ENCODE peak calls at places on chromosomes 16 and 17, in eight cellular contexts. S is stomach, I is H1, H is upper lobe of left lung, V is A549, P is ovary, R is esophagus muscularis mucosa, G is transverse colon. M is an unnamed sample.

GRCh38 chr17:50423553-50424159 is 2.4 kb upstream of the ACSF2 start:
- DNase-seq in G (no peak), R (no peak), H (no peak), P (no peak), V (no peak), I (no peak), S (no peak), M (no peak)

GRCh38 chr16:74275031-74275636 is 21.5 kb upstream of the PSMD7 start:
- DNase-seq in G (no peak), S (no peak), P (no peak), V (peak), I (no peak), H (no peak), R (no peak), M (no peak)

GRCh38 chr16:71358464-71359031 is at the start of gene CALB2:
- DNase-seq in P (peak), H (peak), S (peak), V (peak), G (peak), I (peak), R (no peak), M (peak)

GRCh38 chr16:28569011-28569410 is 15.3 kb downstream of the SGF29 start:
- DNase-seq in R (no peak), I (no peak), P (no peak), G (no peak), H (no peak), V (no peak), S (no peak), M (no peak)

GRCh38 chr17:71287246-71287828 is 833.5 kb upstream of the SOX9 start:
- DNase-seq in V (no peak), S (no peak), H (no peak), G (peak), R (no peak), I (peak), P (no peak), M (no peak)

GRCh38 chr17:2950846-2951245 is 112.6 kb downstream of the OR1D5 start:
- DNase-seq in I (no peak), S (no peak), G (no peak), P (peak), R (no peak), H (no peak), V (no peak), M (no peak)

GRCh38 chr16:89140981-89141883 is 30.3 kb upstream of the CDH15 start:
- DNase-seq in S (no peak), G (no peak), R (no peak), V (no peak), P (peak), I (no peak), H (peak), M (no peak)

GRCh38 chr16:30429678-30430427 is at the start of gene DCTPP1:
- DNase-seq in R (peak), G (peak), I (peak), H (peak), S (peak), V (peak), P (peak), M (peak)

GRCh38 chr16:2057438-2057837 is 9.7 kb downstream of the TSC2 start:
- DNase-seq in G (no peak), V (no peak), S (no peak), R (no peak), P (no peak), H (no peak), I (no peak), M (no peak)

GRCh38 chr16:78310196-78310595 is 210.7 kb downstream of the WWOX start:
- DNase-seq in R (no peak), V (no peak), H (no peak), I (no peak), G (no peak), P (no peak), S (peak), M (no peak)

GRCh38 chr17:68851875-68852274 is 103.3 kb downstream of the ABCA8 start:
- DNase-seq in G (no peak), S (no peak), V (no peak), I (no peak), H (no peak), R (no peak), P (no peak), M (no peak)

GRCh38 chr16:89015271-89015859 is 38.4 kb upstream of the CBFA2T3 start:
- DNase-seq in V (no peak), R (no peak), I (no peak), G (no peak), H (peak), S (no peak), P (no peak), M (no peak)

GRCh38 chr17:49210158-49211029 is at the start of the genes ABI3 and GNGT2:
- DNase-seq in I (peak), P (peak), V (no peak), G (peak), H (peak), S (peak), R (no peak), M (no peak)
- H3K4me3 ChIP-seq in I (no peak), P (peak), V (no peak), G (no peak), H (peak), S (peak), R (peak), M (peak)

DNA sequence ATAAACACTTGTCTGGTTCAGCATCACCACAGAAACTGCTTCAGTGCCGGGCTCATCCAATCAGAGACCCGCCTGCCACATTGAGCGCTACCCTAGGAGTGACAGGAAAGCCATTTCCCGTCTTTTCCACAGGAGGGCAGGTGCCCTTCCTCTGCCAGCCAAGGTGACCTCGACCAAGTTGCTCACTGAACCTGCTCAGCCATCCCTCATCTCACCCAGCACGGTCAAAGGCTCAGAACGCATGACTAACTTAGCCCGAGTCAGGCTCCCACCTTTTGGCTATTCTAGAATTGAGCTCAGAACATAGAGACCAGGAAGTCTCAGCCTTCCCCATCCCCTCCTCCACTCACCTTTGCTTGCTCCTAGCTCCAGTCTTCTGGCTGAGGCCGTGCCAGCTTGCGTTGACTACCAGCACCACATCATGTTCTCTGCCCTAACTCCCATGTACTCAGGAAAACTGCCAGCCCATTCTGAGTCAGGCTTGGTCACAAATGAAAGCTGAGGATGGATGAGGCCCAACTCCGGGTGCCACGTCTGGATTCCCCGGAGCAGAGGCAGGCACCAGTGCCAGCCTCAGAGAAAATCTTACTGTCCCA is 15.6 kb downstream of the MRPS23 start:
- DNase-seq in H (no peak), P (no peak), R (no peak), G (no peak), I (peak), V (no peak), S (peak), M (no peak)
- TF ChIP-seq EP300 in H (no peak), P (no peak), R (peak), G (no peak), I (no peak), V (no peak), S (peak), M (no peak)

DNA sequence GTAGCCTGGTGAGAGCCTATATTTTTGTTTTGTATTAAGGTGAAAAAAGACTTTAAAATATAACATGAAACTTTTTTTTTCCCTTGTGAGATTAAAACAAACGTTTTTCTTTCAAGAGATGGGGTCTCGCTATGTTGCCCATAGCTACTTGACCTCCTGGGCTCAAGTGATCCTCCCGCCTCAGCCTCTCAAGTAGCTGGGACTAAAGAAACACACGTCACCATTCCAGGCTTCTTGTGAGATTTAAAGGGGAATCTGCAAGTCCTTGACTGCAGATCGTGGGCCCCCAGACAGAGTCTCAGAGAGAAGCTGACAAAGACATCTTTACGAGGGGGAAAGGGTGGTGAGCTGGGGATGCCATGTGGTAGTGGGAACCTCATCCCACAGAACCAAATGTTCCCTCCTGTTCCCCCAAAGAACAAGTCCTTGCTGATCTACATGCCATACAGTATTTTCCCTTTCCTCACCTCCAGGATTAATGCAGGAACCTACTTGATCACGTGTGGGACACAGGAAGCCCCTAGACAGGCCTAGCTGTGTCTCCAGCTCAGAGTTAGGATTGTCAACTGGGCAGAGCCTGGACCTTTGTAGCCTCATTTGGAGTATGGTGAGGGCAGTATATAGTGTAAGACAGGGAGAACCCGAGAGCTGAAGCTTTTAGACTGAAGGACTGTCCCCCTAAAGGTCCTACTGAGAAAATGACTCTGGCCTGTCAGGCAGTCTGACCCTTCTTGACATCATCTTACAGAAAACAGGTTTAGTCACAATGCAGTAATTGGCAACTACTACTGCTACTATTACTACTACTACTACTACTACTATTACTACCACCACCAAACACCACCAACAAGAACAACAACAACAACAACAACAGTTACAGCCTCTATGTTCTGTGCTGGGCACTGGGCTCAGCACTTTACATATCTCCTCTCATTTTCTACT is 4.1 kb downstream of the MAP3K14 start:
- DNase-seq in R (no peak), H (no peak), G (no peak), V (no peak), S (no peak), P (no peak), I (no peak), M (no peak)
- H3K4me3 ChIP-seq in R (peak), H (no peak), G (no peak), V (peak), S (peak), P (no peak), I (no peak), M (peak)

GRCh38 chr17:81510798-81511549 is 1.6 kb downstream of the ACTG1 start:
- DNase-seq in S (no peak), G (no peak), H (peak), P (no peak), R (no peak), I (no peak), V (no peak), M (no peak)
- TF ChIP-seq EP300 in S (no peak), G (no peak), H (no peak), P (no peak), R (no peak), I (no peak), V (no peak), M (no peak)

GRCh38 chr16:87806608-87807546 is 41.1 kb upstream of the KLHDC4 start:
- DNase-seq in R (no peak), G (peak), I (peak), H (no peak), S (peak), P (peak), V (peak), M (no peak)
- H3K4me3 ChIP-seq in R (peak), G (no peak), I (no peak), H (no peak), S (peak), P (peak), V (peak), M (peak)

DNA sequence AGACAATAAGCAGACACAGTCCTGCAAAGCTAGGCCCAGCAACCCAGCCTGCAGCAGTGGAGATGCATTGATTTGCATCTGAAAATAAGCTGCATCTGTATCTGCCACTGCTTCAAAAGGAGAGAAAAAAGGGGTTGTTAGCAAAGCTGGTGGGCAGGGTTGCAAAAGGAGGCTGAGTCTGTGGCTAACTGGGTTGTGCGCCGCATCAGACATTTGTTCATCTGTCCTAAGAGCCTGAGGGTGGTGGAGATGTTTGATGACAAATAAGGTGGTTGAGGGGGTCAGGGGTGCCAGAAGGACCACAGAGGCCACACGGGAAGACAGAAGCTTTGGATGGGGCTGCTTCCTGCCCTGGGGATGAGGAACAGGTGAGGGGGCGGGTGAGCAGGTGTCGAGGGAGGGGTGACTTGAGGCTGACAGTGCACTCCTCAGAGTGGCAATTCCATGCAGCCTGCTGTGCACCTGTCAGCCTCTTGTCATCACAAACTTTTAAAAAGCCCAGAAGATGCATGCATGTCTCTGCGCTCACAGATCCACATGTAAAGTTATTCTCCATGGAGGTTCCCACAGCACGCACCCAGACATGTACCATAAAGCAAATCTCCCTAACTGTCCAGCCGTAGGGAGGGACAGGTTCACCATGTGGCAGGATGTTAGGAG is 35.4 kb downstream of the WSB1 start:
- DNase-seq in H (no peak), R (no peak), S (no peak), V (no peak), I (peak), G (no peak), P (no peak), M (no peak)
- TF ChIP-seq EP300 in H (no peak), R (no peak), S (no peak), V (no peak), I (no peak), G (no peak), P (no peak), M (no peak)

DNA sequence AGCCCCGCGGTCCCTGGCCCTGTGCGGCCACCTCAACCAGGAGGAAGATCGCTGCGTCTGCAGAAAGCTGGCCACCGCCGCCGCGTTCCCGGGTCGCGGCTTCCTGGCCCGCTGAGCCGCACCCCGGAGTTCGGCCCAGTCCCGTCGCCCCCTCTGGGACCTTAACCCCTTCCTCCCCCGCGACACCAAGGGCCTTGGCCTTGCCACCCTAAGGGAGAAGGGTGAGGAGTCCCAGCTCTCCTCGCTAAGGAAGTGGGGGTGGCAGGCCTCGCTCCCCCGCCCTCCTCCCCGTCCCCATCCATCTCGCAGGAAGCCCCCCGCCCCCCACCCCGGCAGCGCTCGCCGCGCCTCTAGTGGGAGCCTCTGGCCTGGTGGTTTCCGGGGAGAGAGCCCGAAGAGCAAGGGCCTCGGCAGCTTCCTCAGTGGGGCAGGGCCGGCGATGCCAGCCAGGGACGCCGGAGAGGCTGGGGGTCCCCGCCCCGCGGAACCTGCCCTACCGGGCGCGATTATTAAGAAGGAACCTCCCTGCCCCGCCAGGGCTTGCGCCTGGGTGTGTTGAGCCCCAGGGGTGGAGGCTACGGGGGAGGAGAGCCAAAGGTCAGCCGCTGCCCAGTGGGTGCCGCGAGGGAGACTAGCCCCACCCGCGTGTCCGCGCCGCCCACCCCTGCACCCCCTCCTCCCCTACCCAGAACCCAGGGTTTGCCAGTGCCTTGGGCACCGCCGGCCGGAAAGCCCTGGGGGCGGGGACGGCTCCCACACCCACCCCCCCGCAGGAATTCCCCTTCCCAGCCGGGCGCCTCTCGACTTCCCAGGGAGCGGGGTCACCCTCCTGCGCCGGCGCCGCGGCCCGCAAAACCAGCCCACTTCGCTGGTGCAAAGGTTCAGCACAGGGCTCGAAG is 6.8 kb downstream of the CBX4 start:
- DNase-seq in G (no peak), S (peak), R (no peak), H (peak), V (no peak), P (no peak), I (peak), M (no peak)
- H3K4me3 ChIP-seq in G (no peak), S (peak), R (peak), H (no peak), V (peak), P (no peak), I (peak), M (peak)

DNA sequence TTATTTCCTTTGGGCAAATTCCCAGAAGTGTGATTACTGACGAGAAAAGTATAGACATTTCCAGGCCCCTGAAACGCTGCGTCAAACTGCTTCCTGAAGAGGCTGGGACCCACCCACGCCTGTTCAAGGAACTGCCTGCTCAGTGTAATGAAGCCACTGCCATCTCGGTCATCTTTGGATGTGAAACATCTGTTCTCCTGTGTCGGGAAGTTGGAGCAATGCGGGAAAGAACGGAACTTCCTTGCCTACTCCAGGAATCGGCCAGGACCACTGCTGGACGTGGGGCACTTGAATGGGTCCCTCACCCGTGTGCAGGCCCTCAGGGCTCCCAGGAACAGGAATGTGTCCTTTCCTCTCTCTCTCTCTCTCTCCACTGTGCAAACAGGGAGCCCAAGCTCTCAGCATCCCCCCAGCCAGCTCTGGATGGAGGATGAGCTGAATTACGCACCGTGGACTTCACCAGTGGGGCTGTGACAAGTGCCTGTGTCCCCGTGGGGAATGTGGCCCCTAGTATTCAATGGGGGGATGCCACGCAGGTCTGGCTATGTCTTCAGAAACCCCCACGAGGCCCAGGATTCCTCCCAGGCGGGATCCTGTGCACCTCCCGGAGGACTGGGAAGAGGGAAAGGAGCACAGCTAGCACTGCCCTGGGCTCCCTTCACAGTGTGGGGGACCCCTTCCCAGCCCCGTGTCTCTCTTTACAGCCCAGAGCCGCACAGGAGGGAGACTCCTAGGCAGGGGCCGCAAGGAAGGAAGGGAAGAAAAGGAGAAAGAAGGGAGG is 18.3 kb upstream of the LITAF start:
- DNase-seq in G (peak), P (peak), H (no peak), I (no peak), S (no peak), V (no peak), R (no peak), M (no peak)
- TF ChIP-seq EP300 in G (peak), P (peak), H (peak), I (no peak), S (peak), V (no peak), R (peak), M (no peak)

DNA sequence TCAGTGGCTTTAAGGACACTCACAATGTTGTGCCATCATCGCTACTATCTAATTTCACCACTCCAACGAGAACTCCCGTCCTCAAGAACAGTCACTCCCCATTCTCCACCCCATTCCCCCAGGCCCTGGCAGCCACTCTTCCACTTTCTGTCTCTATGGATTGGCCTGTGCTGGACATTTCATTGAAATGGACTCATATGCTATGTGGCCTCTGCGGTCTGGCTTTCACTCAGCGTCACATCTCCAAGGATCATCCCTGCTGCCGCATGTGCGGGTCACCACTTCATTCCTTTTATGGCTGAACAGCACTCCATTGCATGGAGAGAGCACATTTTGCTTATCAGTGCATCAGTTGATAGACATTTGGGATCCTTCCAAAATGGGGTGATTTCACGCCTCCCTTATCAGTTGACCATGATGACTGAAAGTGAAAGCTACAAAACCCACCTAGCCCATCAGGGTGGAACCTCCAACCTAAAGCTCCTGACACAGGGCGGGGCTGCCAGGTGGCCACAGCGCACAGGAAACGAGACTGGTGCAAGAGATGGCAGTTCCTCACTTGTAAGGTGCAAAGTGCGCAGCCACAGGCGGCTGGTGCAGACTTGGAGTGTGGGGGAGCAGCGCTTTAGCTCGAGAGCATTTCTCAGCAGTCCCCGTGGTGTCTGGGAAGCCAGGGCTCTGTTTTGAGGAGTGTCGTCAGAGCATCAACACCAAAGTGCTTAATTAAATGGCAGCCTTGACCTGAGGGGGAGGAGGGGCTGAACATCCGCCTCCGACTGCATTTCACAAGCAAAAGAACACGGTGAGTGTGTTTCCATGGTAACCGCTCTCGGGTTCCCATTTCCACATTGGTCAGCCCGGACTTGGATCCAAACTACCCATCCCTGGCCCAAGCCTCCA is 23.8 kb downstream of the COTL1 start:
- DNase-seq in I (no peak), P (peak), V (no peak), S (peak), H (no peak), G (peak), R (no peak), M (no peak)
- H3K4me3 ChIP-seq in I (no peak), P (no peak), V (no peak), S (peak), H (no peak), G (no peak), R (no peak), M (no peak)

M was measured in suprapubic skin.